ENCODE peak calls at places on chromosomes 2 and 18, in six cellular contexts. S, K, F, U, N and T are unnamed samples.
A peak's percentile ranks its signal among the peaks of the same experiment; 100 is the strongest.

GRCh38 chr2:120247851-120248250 is 4.8 kb upstream of the RALB start:
- DNase-seq in N (no peak), S (no peak), U (no peak), K (no peak), F (no peak), T (no peak)

GRCh38 chr18:76875390-76876330 is 53.3 kb downstream of the ZNF236 start:
- DNase-seq in K (peak; percentile 51), S (peak; percentile 73), U (peak; percentile 71), F (peak; percentile 25), N (no peak), T (no peak)

GRCh38 chr18:66533693-66534092 is 70.2 kb downstream of the CDH19 start:
- DNase-seq in K (no peak), U (no peak), N (no peak), S (no peak), F (no peak), T (no peak)

GRCh38 chr2:165793779-165794519 is at the start of gene GALNT3:
- DNase-seq in N (peak; percentile 94), K (no peak), F (no peak), U (peak; percentile 97), S (peak; percentile 68), T (no peak)

GRCh38 chr2:196801986-196802385 is 2.5 kb upstream of the GTF3C3 start:
- DNase-seq in S (no peak), U (no peak), N (no peak), F (no peak), K (no peak), T (no peak)

GRCh38 chr2:128317186-128317897 is 1.3 kb downstream of the HS6ST1 start:
- DNase-seq in K (no peak), F (no peak), N (peak; percentile 57), U (peak; percentile 62), S (peak; percentile 60), T (no peak)

GRCh38 chr2:127985026-127985734 is 42.7 kb downstream of the SAP130 start:
- DNase-seq in U (no peak), S (no peak), F (no peak), N (no peak), K (no peak), T (no peak)

GRCh38 chr2:5520352-5520996 is 171.7 kb upstream of the SOX11 start:
- DNase-seq in N (no peak), K (peak; percentile 2), F (no peak), U (no peak), S (no peak), T (peak; percentile 32)

GRCh38 chr2:164189851-164190250 is 431.4 kb downstream of the GRB14 start:
- DNase-seq in S (no peak), K (no peak), F (no peak), N (no peak), U (no peak), T (no peak)

GRCh38 chr18:45621068-45621511 is 5.8 kb downstream of the SLC14A2 start:
- DNase-seq in U (peak; percentile 27), K (peak; percentile 58), F (peak; percentile 22), N (no peak), S (peak; percentile 64), T (no peak)

GRCh38 chr2:79981316-79981715 is 323.2 kb downstream of the LRRTM1 start:
- DNase-seq in K (no peak), U (no peak), F (no peak), N (no peak), S (no peak), T (no peak)

GRCh38 chr2:239706407-239706806 is 305.6 kb upstream of the HDAC4 start:
- DNase-seq in N (peak; percentile 15), U (no peak), F (no peak), S (peak; percentile 35), K (no peak), T (no peak)

GRCh38 chr2:55167630-55167967 is 64.5 kb downstream of the CLHC1 start:
- DNase-seq in F (no peak), N (no peak), S (no peak), U (no peak), K (no peak), T (no peak)

GRCh38 chr2:116180072-116180471 is 1634.4 kb upstream of the DDX18 start:
- DNase-seq in N (no peak), K (no peak), U (no peak), F (no peak), S (no peak), T (no peak)

GRCh38 chr18:25284861-25285574 is 66.9 kb downstream of the ZNF521 start:
- DNase-seq in U (no peak), N (no peak), F (no peak), S (peak; percentile 39), K (no peak), T (no peak)

GRCh38 chr2:240583774-240584173 is 2.8 kb upstream of the CAPN10 start:
- DNase-seq in K (no peak), S (no peak), U (no peak), F (no peak), N (no peak), T (peak; percentile 3)

GRCh38 chr2:218397502-218398436 is 1.9 kb upstream of the CTDSP1 start:
- DNase-seq in S (peak; percentile 77), F (no peak), U (peak; percentile 88), N (peak; percentile 89), K (no peak), T (peak; percentile 89)

GRCh38 chr2:116915673-116916072 is 898.8 kb upstream of the DDX18 start:
- DNase-seq in U (no peak), F (no peak), S (no peak), N (no peak), K (no peak), T (no peak)

DNA sequence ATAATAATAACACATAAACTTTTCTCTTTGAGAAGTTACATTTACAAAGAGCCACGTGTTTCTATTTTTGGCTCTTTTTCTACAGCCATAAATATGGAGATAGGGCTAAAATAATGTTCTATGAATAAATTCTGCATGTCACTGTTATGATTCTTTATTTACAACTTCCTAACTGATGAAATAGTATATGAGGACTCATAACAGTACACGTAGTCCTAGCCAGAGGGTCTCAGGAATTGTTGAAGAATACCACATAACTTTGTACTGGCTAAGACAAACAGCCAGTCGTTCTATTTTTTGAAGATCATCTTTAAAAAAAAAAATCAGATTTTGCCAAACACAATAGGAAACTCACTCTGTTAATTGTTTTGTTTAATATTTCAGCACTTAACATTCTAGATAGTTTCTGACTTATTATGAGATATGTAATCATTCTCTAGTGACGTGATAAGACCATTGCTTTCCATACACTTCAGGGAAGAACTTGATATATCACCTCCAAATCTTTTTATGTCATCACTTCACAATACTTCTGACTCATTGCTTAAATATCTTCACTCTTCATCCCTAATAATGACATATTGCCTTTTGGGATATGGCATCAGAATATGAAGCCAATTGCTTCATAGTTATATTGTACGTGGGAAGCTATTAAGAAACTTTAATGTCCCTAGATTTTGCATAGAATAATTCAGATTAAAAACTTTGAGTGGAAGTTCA is 256.1 kb downstream of the XIRP2 start:
- DNase-seq in F (no peak), K (no peak), S (no peak), N (no peak), U (no peak), T (no peak)
- H3K36me3 ChIP-seq in F (no peaks in the 10 kb centered on the region), K (no peaks in the 10 kb centered on the region), S (no peaks in the 10 kb centered on the region), N (no peaks in the 10 kb centered on the region), U (no peaks in the 10 kb centered on the region), T (no peaks in the 10 kb centered on the region)

DNA sequence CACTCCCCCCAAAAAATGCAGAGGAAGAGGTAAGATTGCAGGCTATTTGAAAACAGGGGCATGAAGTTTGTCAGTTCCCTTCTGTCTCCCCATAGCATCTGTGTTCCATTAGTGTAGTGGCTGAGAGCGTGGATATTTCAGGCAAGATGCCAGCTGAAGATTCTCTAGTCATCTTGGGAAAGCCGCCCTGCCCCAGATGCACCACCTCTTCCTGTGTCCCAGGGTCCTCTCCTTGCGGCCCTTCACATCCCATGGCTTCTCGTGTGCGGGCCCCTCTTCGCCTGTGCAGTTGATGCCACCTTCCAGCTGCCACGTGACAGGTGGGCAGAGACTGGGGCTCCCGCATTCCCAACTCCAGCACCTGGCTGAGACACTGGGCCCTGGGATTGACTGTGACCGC is 16.1 kb downstream of the TMEM127 start:
- DNase-seq in N (no peak), F (no peak), U (no peak), K (no peak), S (no peak), T (no peak)
- H3K4me1 ChIP-seq in N (peaks cover 35% of the 10 kb centered on the region), F (peaks cover 8% of the 10 kb centered on the region), U (peaks cover 6% of the 10 kb centered on the region), K (no peaks in the 10 kb centered on the region), S (no peaks in the 10 kb centered on the region), T (peaks cover 74% of the 10 kb centered on the region)

GRCh38 chr2:61376211-61376610 is 94.7 kb downstream of the USP34 start:
- DNase-seq in K (no peak), S (no peak), F (no peak), N (no peak), U (no peak), T (no peak)

GRCh38 chr2:61380120-61380881 is 90.6 kb downstream of the USP34 start:
- DNase-seq in F (no peak), S (no peak), N (no peak), U (no peak), K (no peak), T (no peak)

GRCh38 chr2:61377046-61377445 is 93.8 kb downstream of the USP34 start:
- DNase-seq in F (no peak), U (no peak), K (no peak), S (no peak), N (no peak), T (no peak)

DNA sequence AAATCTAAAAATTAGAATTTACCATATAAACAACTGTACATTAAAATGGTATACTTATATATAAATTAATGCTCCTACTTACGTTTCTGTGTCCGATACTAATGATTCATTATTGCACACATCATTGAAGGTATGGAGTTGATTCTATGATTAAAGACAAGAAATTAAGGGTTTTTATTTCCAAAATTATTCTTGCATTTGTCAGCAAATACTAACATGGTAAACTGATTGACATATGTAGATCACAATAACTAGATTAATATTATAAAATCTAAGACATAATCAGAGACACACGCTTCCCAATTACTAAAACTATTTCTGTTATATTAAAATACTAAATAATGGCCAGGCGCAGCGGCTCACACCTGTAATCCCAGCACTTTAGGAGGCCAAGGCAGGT is 92.6 kb downstream of the USP34 start:
- DNase-seq in N (no peak), U (no peak), F (no peak), S (no peak), K (no peak), T (no peak)
- H3K36me3 ChIP-seq in N (peaks cover 78% of the 10 kb centered on the region), U (peaks cover 19% of the 10 kb centered on the region), F (peaks cover 41% of the 10 kb centered on the region), S (peaks cover 29% of the 10 kb centered on the region), K (peaks cover 7% of the 10 kb centered on the region), T (peaks cover 70% of the 10 kb centered on the region)

GRCh38 chr2:113164930-113165585 is 8.7 kb upstream of the PSD4 start:
- DNase-seq in S (peak; percentile 70), N (no peak), K (no peak), F (no peak), U (peak; percentile 55), T (no peak)

GRCh38 chr2:113166187-113166645 is 7.6 kb upstream of the PSD4 start:
- DNase-seq in F (no peak), N (no peak), S (no peak), K (no peak), U (no peak), T (no peak)

GRCh38 chr2:113167115-113167932 is 6.4 kb upstream of the PSD4 start:
- DNase-seq in U (peak; percentile 93), F (no peak), K (no peak), S (no peak), N (peak; percentile 77), T (no peak)

GRCh38 chr2:113169002-113169530 is 4.7 kb upstream of the PSD4 start:
- DNase-seq in N (no peak), U (no peak), S (no peak), K (no peak), F (no peak), T (no peak)

DNA sequence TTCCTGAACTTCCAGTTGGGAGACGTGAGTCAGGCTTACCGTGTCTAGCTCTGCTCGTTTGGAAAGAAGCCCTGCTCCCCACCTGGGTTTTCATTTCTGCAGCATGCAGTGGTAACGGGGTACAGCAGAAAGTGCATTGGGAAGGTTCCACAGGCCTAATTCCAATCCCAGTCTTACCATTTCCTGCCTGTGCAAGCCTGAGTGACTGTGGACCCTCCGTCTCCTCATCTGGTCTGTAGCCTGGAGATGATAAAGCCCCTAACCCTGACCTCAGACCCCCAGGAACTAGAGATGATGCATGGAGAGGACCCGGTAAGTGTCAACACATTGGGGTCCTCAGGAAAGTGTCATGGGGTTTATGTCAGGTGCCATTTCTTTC is 5.8 kb upstream of the PSD4 start:
- DNase-seq in U (no peak), S (no peak), F (no peak), N (no peak), K (no peak), T (no peak)
- H3K4me1 ChIP-seq in U (peaks cover 44% of the 10 kb centered on the region), S (peaks cover 11% of the 10 kb centered on the region), F (peaks cover 4% of the 10 kb centered on the region), N (peaks cover 25% of the 10 kb centered on the region), K (no peaks in the 10 kb centered on the region), T (peaks cover 8% of the 10 kb centered on the region)